ENCODE peak calls at places on chromosomes 6 and 20, in eight cellular contexts. N is suprapubic skin, M is body of pancreas, A is A673, I is A549, L is fibroblast of mammary gland, H is ovary, G is mucosa of descending colon. P is an unnamed sample.

GRCh38 chr6:120056085-120056484 is 706.5 kb upstream of the MAN1A1 start:
- DNase-seq in N (no peak), M (no peak), A (peak; percentile 14), I (no peak), L (peak; percentile 8), H (no peak), G (no peak), P (no peak)

GRCh38 chr6:21085206-21085605 is 508.3 kb upstream of the SOX4 start:
- DNase-seq in N (no peak), M (no peak), A (no peak), I (no peak), L (no peak), H (no peak), G (no peak), P (no peak)

GRCh38 chr6:39938773-39939381 is 4.6 kb upstream of the MOCS1 start:
- DNase-seq in N (no peak), M (no peak), A (peak; percentile 39), I (no peak), L (no peak), H (no peak), G (no peak), P (no peak)

GRCh38 chr20:34268851-34269668 is 27.8 kb downstream of the ASIP start:
- DNase-seq in N (peak; percentile 80), M (peak; percentile 29), A (peak; percentile 49), I (no peak), L (peak; percentile 17), H (peak; percentile 73), G (peak; percentile 61), P (no peak)

GRCh38 chr6:108732101-108732870 is 115.9 kb upstream of the ARMC2 start:
- DNase-seq in N (peak; percentile 63), M (no peak), A (no peak), I (no peak), L (peak; percentile 74), H (no peak), G (peak; percentile 79), P (no peak)

GRCh38 chr6:24340998-24341934 is 16.6 kb downstream of the DCDC2 start:
- DNase-seq in N (no peak), M (peak; percentile 32), A (no peak), I (peak; percentile 65), L (no peak), H (no peak), G (no peak), P (peak; percentile 6)

GRCh38 chr6:143000771-143001170 is 55.8 kb upstream of the HIVEP2 start:
- DNase-seq in N (no peak), M (no peak), A (no peak), I (no peak), L (no peak), H (no peak), G (no peak), P (no peak)

GRCh38 chr20:50534567-50534966 is 24.4 kb downstream of the PTPN1 start:
- DNase-seq in N (no peak), M (no peak), A (peak; percentile 50), I (no peak), L (peak; percentile 80), H (no peak), G (no peak), P (no peak)

GRCh38 chr6:26550250-26550993 is 12.3 kb downstream of the HMGN4 start:
- DNase-seq in N (no peak), M (no peak), A (peak; percentile 86), I (no peak), L (peak; percentile 57), H (peak; percentile 78), G (peak; percentile 73), P (no peak)

GRCh38 chr6:33698494-33698893 is 13.0 kb downstream of the UQCC2 start:
- DNase-seq in N (no peak), M (no peak), A (no peak), I (no peak), L (no peak), H (no peak), G (no peak), P (no peak)

GRCh38 chr20:25539742-25540201 is 45.6 kb downstream of the NINL start:
- DNase-seq in N (no peak), M (no peak), A (no peak), I (no peak), L (peak; percentile 40), H (no peak), G (no peak), P (no peak)

GRCh38 chr6:83707829-83708545 is 914 bp downstream of the SNAP91 start:
- DNase-seq in N (no peak), M (peak; percentile 13), A (no peak), I (no peak), L (no peak), H (peak; percentile 39), G (peak; percentile 48), P (no peak)

GRCh38 chr20:38460040-38460623 is 12.5 kb upstream of the RALGAPB start:
- DNase-seq in N (peak; percentile 9), M (peak; percentile 63), A (peak; percentile 91), I (peak; percentile 66), L (peak; percentile 67), H (no peak), G (no peak), P (peak; percentile 74)

GRCh38 chr6:168331058-168331457 is 11.5 kb upstream of the DACT2 start:
- DNase-seq in N (no peak), M (no peak), A (no peak), I (no peak), L (no peak), H (no peak), G (no peak), P (no peak)

GRCh38 chr6:834190-834589 is 141.3 kb upstream of the EXOC2 start:
- DNase-seq in N (no peak), M (no peak), A (no peak), I (no peak), L (no peak), H (no peak), G (no peak), P (no peak)

GRCh38 chr6:17043148-17043522 is 58.7 kb upstream of the STMND1 start:
- DNase-seq in N (no peak), M (no peak), A (no peak), I (no peak), L (no peak), H (no peak), G (no peak), P (no peak)

GRCh38 chr6:36349240-36349639 is 12.6 kb upstream of the BNIP5 start:
- DNase-seq in N (no peak), M (peak; percentile 40), A (no peak), I (no peak), L (no peak), H (peak; percentile 47), G (peak; percentile 85), P (peak; percentile 97)

GRCh38 chr20:23152308-23152892 is 66.3 kb upstream of the CD93 start:
- DNase-seq in N (peak; percentile 84), M (peak; percentile 42), A (no peak), I (no peak), L (peak; percentile 96), H (peak; percentile 53), G (no peak), P (no peak)

GRCh38 chr6:149948616-149949015 is 6.8 kb downstream of the ULBP2 start:
- DNase-seq in N (no peak), M (no peak), A (no peak), I (no peak), L (no peak), H (no peak), G (no peak), P (no peak)

GRCh38 chr20:49608752-49609670 is 41.1 kb upstream of the PTGIS start:
- DNase-seq in N (no peak), M (peak; percentile 78), A (peak; percentile 57), I (peak; percentile 79), L (peak; percentile 40), H (peak; percentile 80), G (peak; percentile 73), P (no peak)

GRCh38 chr6:149049230-149049629 is 268.3 kb upstream of the TAB2 start:
- DNase-seq in N (no peak), M (no peak), A (no peak), I (no peak), L (no peak), H (no peak), G (no peak), P (no peak)

GRCh38 chr6:141562181-141562800 is 570.4 kb upstream of the GJE1 start:
- DNase-seq in N (no peak), M (no peak), A (no peak), I (no peak), L (no peak), H (peak; percentile 40), G (no peak), P (no peak)

GRCh38 chr20:14921546-14921945 is 584.1 kb upstream of the FLRT3 start:
- DNase-seq in N (no peak), M (no peak), A (peak; percentile 7), I (no peak), L (peak; percentile 31), H (no peak), G (no peak), P (no peak)

DNA sequence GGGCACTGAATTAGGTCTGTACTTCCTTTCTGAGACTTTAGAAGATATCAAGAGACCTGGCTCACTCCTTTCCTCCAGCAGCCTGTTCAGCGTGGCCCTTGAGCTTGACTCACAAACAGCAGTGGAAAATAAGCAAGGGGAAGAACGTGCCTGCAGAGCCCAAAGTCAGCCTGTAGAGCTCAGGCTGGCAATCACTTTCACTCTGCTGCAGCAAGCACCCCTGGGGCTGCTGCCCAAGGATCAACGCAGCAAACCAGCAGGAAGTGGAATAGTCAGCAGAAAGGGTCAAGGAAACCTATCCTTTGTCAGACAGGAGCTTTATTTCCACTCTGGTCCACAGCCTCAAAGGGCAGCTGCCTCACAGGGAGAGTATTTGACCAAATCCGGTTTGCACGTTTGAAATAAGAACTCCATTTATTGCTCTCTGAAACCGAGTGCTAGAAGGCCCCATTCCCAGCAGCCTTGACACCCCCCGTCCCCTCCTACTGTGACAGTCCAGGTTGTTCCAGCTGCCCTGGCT is 77.4 kb downstream of the PRDM1 start:
- DNase-seq in N (no peak), M (peak; percentile 13), A (no peak), I (no peak), L (peak; percentile 80), H (no peak), G (peak; percentile 58), P (no peak)
- TF ChIP-seq CTCF in N (no peak), M (no peak), A (no peak), I (no peak), L (peak; percentile 29), H (no peak), G (no peak), P (no peak)

GRCh38 chr6:136034422-136034821 is 182.9 kb downstream of the PDE7B start:
- DNase-seq in N (no peak), M (no peak), A (no peak), I (no peak), L (no peak), H (no peak), G (no peak), P (no peak)
- TF ChIP-seq CTCF in N (no peak), M (no peak), A (no peak), I (no peak), L (no peak), H (no peak), G (no peak), P (no peak)

GRCh38 chr6:153059757-153060156 is 57.2 kb upstream of the MTRF1L start:
- DNase-seq in N (no peak), M (no peak), A (no peak), I (no peak), L (no peak), H (no peak), G (no peak), P (no peak)
- TF ChIP-seq CTCF in N (no peak), M (no peak), A (peak; percentile 28), I (peak; percentile 31), L (peak; percentile 11), H (no peak), G (no peak), P (no peak)

GRCh38 chr6:114323784-114324183 is 19.0 kb downstream of the HS3ST5 start:
- DNase-seq in N (no peak), M (no peak), A (no peak), I (no peak), L (no peak), H (no peak), G (no peak), P (no peak)

GRCh38 chr6:114327074-114327473 is 15.7 kb downstream of the HS3ST5 start:
- DNase-seq in N (no peak), M (no peak), A (no peak), I (no peak), L (no peak), H (no peak), G (no peak), P (no peak)
- TF ChIP-seq CTCF in N (no peak), M (no peak), A (no peak), I (no peak), L (no peak), H (no peak), G (no peak), P (no peak)

P was measured in LNCaP clone FGC.